ENCODE peak calls at places on chromosomes 6 and 20, in eight cellular contexts. R is lung, Z is WERI-Rb-1, T is mesendoderm, H is esophagus squamous epithelium, W is cardiac fibroblast, X is AG09309, V is fibroblast of lung. O is an unnamed sample.
A peak's percentile ranks its signal among the peaks of the same experiment; 100 is the strongest.

GRCh38 chr6:56091159-56091869 is 156.1 kb downstream of the COL21A1 start:
- DNase-seq in R (no peak), Z (no peak), T (no peak), H (no peak), W (peak; percentile 90), X (peak; percentile 72), V (peak; percentile 96), O (peak; percentile 86)

GRCh38 chr20:48060841-48061720 is 275.8 kb upstream of the SULF2 start:
- DNase-seq in R (no peak), Z (no peak), T (no peak), H (no peak), W (no peak), X (no peak), V (peak; percentile 53), O (no peak)

GRCh38 chr20:37571033-37571432 is 43.4 kb upstream of the BLCAP start:
- DNase-seq in R (no peak), Z (no peak), T (no peak), H (no peak), W (no peak), X (no peak), V (no peak), O (no peak)

GRCh38 chr20:38255389-38255788 is 5.1 kb downstream of the KIAA1755 start:
- DNase-seq in R (no peak), Z (no peak), T (no peak), H (no peak), W (peak; percentile 57), X (no peak), V (peak; percentile 79), O (no peak)

GRCh38 chr6:135067891-135068290 is 13.3 kb upstream of the HBS1L start:
- DNase-seq in R (no peak), Z (no peak), T (no peak), H (no peak), W (no peak), X (no peak), V (no peak), O (no peak)

GRCh38 chr6:10759884-10760329 is 12.3 kb downstream of the TMEM14B start:
- DNase-seq in R (no peak), Z (peak; percentile 54), T (no peak), H (no peak), W (peak; percentile 34), X (no peak), V (peak; percentile 95), O (peak; percentile 26)

GRCh38 chr6:72975346-72975745 is 249.9 kb downstream of the KHDC1L start:
- DNase-seq in R (no peak), Z (no peak), T (no peak), H (no peak), W (no peak), X (no peak), V (no peak), O (no peak)

GRCh38 chr20:45833883-45834796 is 541 bp downstream of the SNX21 start:
- DNase-seq in R (peak; percentile 63), Z (peak; percentile 80), T (peak; percentile 79), H (no peak), W (peak; percentile 76), X (no peak), V (peak; percentile 67), O (no peak)

GRCh38 chr6:161301338-161301737 is 27.5 kb upstream of the AGPAT4 start:
- DNase-seq in R (peak; percentile 43), Z (no peak), T (no peak), H (no peak), W (peak; percentile 92), X (peak; percentile 84), V (peak; percentile 87), O (no peak)

GRCh38 chr6:143822584-143823024 is 20.5 kb upstream of the LTV1 start:
- DNase-seq in R (no peak), Z (no peak), T (peak; percentile 48), H (no peak), W (peak; percentile 70), X (peak; percentile 46), V (peak; percentile 85), O (peak; percentile 66)

GRCh38 chr6:12921467-12921866 is 204.9 kb downstream of the PHACTR1 start:
- DNase-seq in R (no peak), Z (no peak), T (no peak), H (no peak), W (no peak), X (no peak), V (no peak), O (no peak)

GRCh38 chr6:45021652-45022051 is 306.5 kb upstream of the RUNX2 start:
- DNase-seq in R (no peak), Z (no peak), T (no peak), H (no peak), W (no peak), X (no peak), V (peak; percentile 34), O (no peak)

GRCh38 chr20:34365765-34366213 is 2.7 kb downstream of the ITCH start:
- DNase-seq in R (no peak), Z (no peak), T (peak; percentile 31), H (no peak), W (no peak), X (no peak), V (no peak), O (no peak)

GRCh38 chr6:43706788-43707187 is 19.2 kb upstream of the MRPS18A start:
- DNase-seq in R (no peak), Z (no peak), T (no peak), H (no peak), W (peak; percentile 78), X (no peak), V (peak; percentile 65), O (no peak)

GRCh38 chr20:46582648-46583047 is 32.2 kb upstream of the OCSTAMP start:
- DNase-seq in R (no peak), Z (no peak), T (peak; percentile 14), H (no peak), W (no peak), X (no peak), V (no peak), O (no peak)

GRCh38 chr6:116101790-116102189 is 1.1 kb downstream of the NT5DC1 start:
- DNase-seq in R (no peak), Z (no peak), T (no peak), H (no peak), W (no peak), X (no peak), V (no peak), O (no peak)

GRCh38 chr6:90694802-90695201 is 107.9 kb upstream of the MAP3K7 start:
- DNase-seq in R (no peak), Z (no peak), T (no peak), H (no peak), W (no peak), X (no peak), V (no peak), O (no peak)

GRCh38 chr6:150100745-150101144 is 31.8 kb upstream of the ULBP3 start:
- DNase-seq in R (no peak), Z (no peak), T (no peak), H (no peak), W (no peak), X (no peak), V (no peak), O (no peak)

GRCh38 chr6:44676826-44677433 is 289.4 kb downstream of the CDC5L start:
- DNase-seq in R (no peak), Z (peak; percentile 98), T (no peak), H (no peak), W (no peak), X (no peak), V (no peak), O (no peak)

GRCh38 chr20:25285091-25285647 is 37.3 kb downstream of the PYGB start:
- DNase-seq in R (no peak), Z (peak; percentile 22), T (peak; percentile 60), H (no peak), W (no peak), X (no peak), V (no peak), O (no peak)

GRCh38 chr20:13034115-13034514 is 25.3 kb downstream of the SPTLC3 start:
- DNase-seq in R (no peak), Z (no peak), T (no peak), H (no peak), W (no peak), X (no peak), V (no peak), O (no peak)

GRCh38 chr6:453152-453551 is 61.6 kb downstream of the IRF4 start:
- DNase-seq in R (no peak), Z (no peak), T (no peak), H (no peak), W (peak; percentile 5), X (no peak), V (no peak), O (no peak)

GRCh38 chr6:154995241-154996162 is at the start of gene TIAM2:
- DNase-seq in R (no peak), Z (peak; percentile 63), T (peak; percentile 71), H (no peak), W (peak; percentile 28), X (no peak), V (peak; percentile 35), O (no peak)

GRCh38 chr6:101402618-101403002 is 9.1 kb downstream of the GRIK2 start:
- DNase-seq in R (no peak), Z (no peak), T (peak; percentile 47), H (no peak), W (peak; percentile 14), X (no peak), V (no peak), O (no peak)
- H3K4me3 ChIP-seq in R (no peak overlapping the region), Z (no peak overlapping the region), T (no peak overlapping the region), H (no peak overlapping the region), W (peak overlapping the region; percentile 26), X (peak overlapping the region; percentile 44), V (peak overlapping the region; percentile 27), O (peak overlapping the region; percentile 32)

GRCh38 chr6:28794175-28795002 is 129.4 kb downstream of the TRIM27 start:
- DNase-seq in R (no peak), Z (peak; percentile 64), T (peak; percentile 82), H (no peak), W (peak; percentile 56), X (no peak), V (peak; percentile 44), O (no peak)
- H3K4me3 ChIP-seq in R (no peak overlapping the region), Z (peak overlapping the region; percentile 24), T (peak overlapping the region; percentile 34), H (no peak overlapping the region), W (peak overlapping the region; percentile 38), X (peak overlapping the region; percentile 38), V (peak overlapping the region; percentile 39), O (peak overlapping the region; percentile 38)

GRCh38 chr6:4732691-4733315 is 43.4 kb upstream of the CDYL start:
- DNase-seq in R (peak; percentile 34), Z (no peak), T (peak; percentile 96), H (no peak), W (peak; percentile 80), X (peak; percentile 60), V (peak; percentile 96), O (peak; percentile 59)
- H3K4me3 ChIP-seq in R (no peak overlapping the region), Z (no peak overlapping the region), T (no peak overlapping the region), H (no peak overlapping the region), W (peak overlapping the region; percentile 9), X (peak overlapping the region; percentile 39), V (peak overlapping the region; percentile 28), O (peak overlapping the region; percentile 13)

DNA sequence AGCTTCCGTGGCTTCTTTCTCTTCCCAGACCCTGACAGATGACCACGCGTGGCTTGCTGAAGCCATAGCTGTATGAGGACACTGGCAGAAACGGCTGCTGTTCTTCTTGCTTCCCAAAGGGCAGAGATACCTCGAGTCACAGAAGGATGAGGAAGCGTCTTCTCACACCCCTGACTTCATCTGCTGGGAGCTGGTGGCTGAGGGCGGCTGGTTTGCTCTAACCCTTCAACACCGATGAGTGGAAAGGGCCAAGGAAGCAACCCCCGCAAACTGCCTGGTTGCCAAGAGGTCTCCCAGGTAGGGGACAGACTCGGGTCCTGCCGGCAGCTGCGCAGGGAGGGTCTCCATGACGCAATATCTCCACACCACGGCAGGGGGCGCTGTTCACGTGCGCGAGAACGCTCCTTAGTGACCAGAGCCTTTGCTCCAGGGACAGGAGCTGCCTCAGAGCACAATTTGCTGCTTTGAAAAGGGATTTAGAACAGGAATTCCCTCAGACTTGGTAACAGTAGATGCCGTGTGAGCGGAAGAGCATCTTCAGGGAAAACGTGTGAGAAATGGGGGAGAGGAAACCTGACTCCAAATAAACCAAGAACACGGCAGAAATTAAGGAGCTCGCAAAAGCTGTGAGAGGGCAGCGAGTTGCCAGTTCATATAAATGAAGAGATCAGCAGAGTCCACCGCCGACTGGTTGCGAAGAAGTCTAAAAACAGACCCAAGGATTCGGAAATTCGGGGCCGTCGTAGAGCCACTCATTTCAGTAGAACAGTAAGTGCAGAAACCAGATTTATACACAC is 80.2 kb downstream of the ERMARD start:
- DNase-seq in R (peak; percentile 74), Z (peak; percentile 79), T (peak; percentile 86), H (no peak), W (peak; percentile 73), X (peak; percentile 16), V (peak; percentile 34), O (peak; percentile 18)
- H3K4me3 ChIP-seq in R (no peak overlapping the region), Z (no peak overlapping the region), T (no peak overlapping the region), H (no peak overlapping the region), W (no peak overlapping the region), X (no peak overlapping the region), V (no peak overlapping the region), O (no peak overlapping the region)

O was measured in astrocyte of the cerebellum.